ENCODE peak calls at places on chromosomes 12 and 14, in eight cellular contexts. Y is EL; U is NCI-H345; Q is activated CD8-positive, alpha-beta memory T cell treated with anti-CD3 and anti-CD28 coated beads, Interleukin-2, amount 10 ng/mL, durations not matched to agents 7 days and 5 days; X is RWPE1; F is endothelial cell; N is SIG-M5; B is T-cell. S is an unnamed sample.

GRCh38 chr14:89672636-89673279 is 255.7 kb upstream of the FOXN3 start:
- DNase-seq in Y (no peak), U (no peak), Q (no peak), X (no peak), F (no peak), N (no peak), B (no peak), S (no peak)

GRCh38 chr14:32078030-32078793 is 1.1 kb downstream of the ARHGAP5 start:
- DNase-seq in Y (peak), U (peak), Q (no peak), X (peak), F (peak), N (no peak), B (no peak), S (peak)

GRCh38 chr14:91289464-91289863 is 45.0 kb upstream of the GPR68 start:
- DNase-seq in Y (no peak), U (no peak), Q (no peak), X (no peak), F (no peak), N (no peak), B (no peak), S (no peak)

GRCh38 chr14:37142835-37143499 is 29.4 kb downstream of the SLC25A21 start:
- DNase-seq in Y (peak), U (no peak), Q (no peak), X (peak), F (no peak), N (no peak), B (no peak), S (peak)

GRCh38 chr12:51788876-51789275 is 59.6 kb downstream of the FIGNL2 start:
- DNase-seq in Y (peak), U (no peak), Q (no peak), X (peak), F (no peak), N (no peak), B (no peak), S (peak)

GRCh38 chr12:49791156-49791555 is 37.1 kb downstream of the NCKAP5L start:
- DNase-seq in Y (no peak), U (no peak), Q (no peak), X (no peak), F (no peak), N (no peak), B (no peak), S (no peak)

GRCh38 chr14:103123634-103124500 is 606 bp downstream of the TNFAIP2 start:
- DNase-seq in Y (peak), U (no peak), Q (no peak), X (no peak), F (peak), N (no peak), B (no peak), S (no peak)

GRCh38 chr12:74021937-74022336 is 515.7 kb upstream of the ATXN7L3B start:
- DNase-seq in Y (peak), U (peak), Q (peak), X (peak), F (peak), N (no peak), B (no peak), S (peak)

GRCh38 chr12:8590842-8591545 is 21.7 kb downstream of the AICDA start:
- DNase-seq in Y (no peak), U (no peak), Q (no peak), X (no peak), F (no peak), N (peak), B (no peak), S (peak)

GRCh38 chr12:115135800-115136211 is 451.8 kb upstream of the TBX3 start:
- DNase-seq in Y (peak), U (peak), Q (no peak), X (no peak), F (no peak), N (no peak), B (no peak), S (no peak)

GRCh38 chr12:12718853-12719252 is 1.7 kb downstream of the CDKN1B start:
- DNase-seq in Y (peak), U (peak), Q (peak), X (no peak), F (no peak), N (no peak), B (no peak), S (peak)

GRCh38 chr14:92105845-92106094 is 612 bp downstream of the ATXN3 start:
- DNase-seq in Y (peak), U (no peak), Q (peak), X (peak), F (no peak), N (no peak), B (no peak), S (peak)

GRCh38 chr12:6452908-6453630 is 1.2 kb downstream of the TAPBPL start:
- DNase-seq in Y (no peak), U (no peak), Q (peak), X (no peak), F (no peak), N (no peak), B (no peak), S (peak)